ENCODE peak calls at places on chromosomes 16 and 17, in ten cellular contexts. Y, A, L, K, Z, J, W, I, T and F are unnamed samples.
A peak's percentile ranks its signal among the peaks of the same experiment; 100 is the strongest.

GRCh38 chr16:71807905-71808592 is 585 bp downstream of the AP1G1 start:
- DNase-seq in L (peak; percentile 31), Y (peak; percentile 20), I (peak; percentile 26), K (peak; percentile 21), A (no peak), W (no peak), Z (peak; percentile 9), J (peak; percentile 42), T (no peak), F (peak; percentile 62)

GRCh38 chr16:48907906-48908634 is 298.1 kb upstream of the N4BP1 start:
- DNase-seq in K (no peak), L (no peak), W (no peak), I (no peak), Y (no peak), Z (no peak), T (no peak), A (no peak), J (no peak), F (no peak)

GRCh38 chr17:73650147-73650546 is 5.9 kb upstream of the SDK2 start:
- DNase-seq in I (no peak), J (no peak), K (no peak), Z (peak; percentile 13), Y (no peak), L (no peak), A (no peak), T (no peak), W (no peak), F (no peak)

GRCh38 chr17:51751072-51751471 is 407.4 kb downstream of the CA10 start:
- DNase-seq in I (no peak), Y (no peak), L (no peak), A (no peak), Z (no peak), J (no peak), W (no peak), K (no peak), T (no peak), F (no peak)

GRCh38 chr17:29257756-29258155 is 11.1 kb downstream of the CRYBA1 start:
- DNase-seq in Y (no peak), A (no peak), K (peak; percentile 60), T (no peak), Z (no peak), I (no peak), L (no peak), W (no peak), J (no peak), F (no peak)

GRCh38 chr17:2935622-2936021 is 127.8 kb downstream of the OR1D5 start:
- DNase-seq in W (no peak), A (no peak), I (no peak), T (no peak), L (no peak), Y (no peak), J (no peak), K (peak; percentile 27), Z (no peak), F (no peak)

GRCh38 chr17:20089795-20090547 is 80.8 kb downstream of the SPECC1 start:
- DNase-seq in K (no peak), T (no peak), I (no peak), Y (no peak), A (no peak), W (no peak), L (no peak), Z (no peak), J (no peak), F (no peak)

GRCh38 chr17:56688151-56688550 is 94.7 kb downstream of the NOG start:
- DNase-seq in T (no peak), J (no peak), Z (no peak), K (no peak), I (no peak), Y (no peak), W (no peak), L (no peak), A (no peak), F (no peak)

GRCh38 chr16:85735225-85735722 is 15.6 kb downstream of the C16orf74 start:
- DNase-seq in Z (peak; percentile 54), I (no peak), W (peak; percentile 37), L (no peak), T (no peak), J (no peak), K (no peak), Y (no peak), A (no peak), F (no peak)

GRCh38 chr16:11308493-11309283 is 27.6 kb upstream of the PRM1 start:
- DNase-seq in K (no peak), Y (no peak), A (no peak), L (no peak), Z (no peak), I (no peak), T (no peak), W (no peak), J (no peak), F (no peak)

GRCh38 chr16:79370736-79371135 is 229.8 kb downstream of the MAF start:
- DNase-seq in Z (no peak), K (no peak), L (no peak), W (no peak), T (no peak), I (no peak), A (no peak), J (no peak), Y (no peak), F (no peak)

GRCh38 chr17:17303010-17303846 is at the start of gene NT5M:
- DNase-seq in A (peak; percentile 90), J (peak; percentile 79), Y (peak; percentile 83), I (peak; percentile 78), W (peak; percentile 77), T (no peak), K (peak; percentile 58), Z (peak; percentile 56), L (peak; percentile 69), F (peak; percentile 83)

GRCh38 chr17:7885357-7886226 is 3.0 kb upstream of the CHD3 start:
- DNase-seq in K (peak; percentile 14), J (peak; percentile 52), Z (peak; percentile 22), T (no peak), W (no peak), Y (peak; percentile 36), A (peak; percentile 81), I (peak; percentile 31), L (peak; percentile 41), F (peak; percentile 57)

GRCh38 chr17:28570716-28571254 is 539 bp downstream of the PIGS start:
- DNase-seq in T (no peak), Z (peak; percentile 36), Y (peak; percentile 25), A (no peak), K (no peak), L (no peak), W (no peak), I (peak; percentile 55), J (peak; percentile 47), F (peak; percentile 65)

GRCh38 chr16:10552998-10553491 is 27.4 kb downstream of the EMP2 start:
- DNase-seq in I (no peak), L (peak; percentile 72), Y (peak; percentile 64), W (no peak), A (peak; percentile 68), K (no peak), Z (peak; percentile 23), J (peak; percentile 36), T (no peak), F (peak; percentile 30)

GRCh38 chr16:20300312-20301097 is 26.8 kb downstream of the GP2 start:
- DNase-seq in Z (peak; percentile 2), J (peak; percentile 77), I (peak; percentile 47), K (peak; percentile 41), Y (peak; percentile 18), T (no peak), W (no peak), A (no peak), L (no peak), F (peak; percentile 66)

GRCh38 chr16:14284930-14285541 is 213.9 kb downstream of the MRTFB start:
- DNase-seq in Y (peak; percentile 54), Z (no peak), L (no peak), A (peak; percentile 86), K (no peak), T (no peak), W (no peak), J (peak; percentile 71), I (no peak), F (peak; percentile 74)

GRCh38 chr17:16304832-16305231 is 48.4 kb downstream of the CENPV start:
- DNase-seq in T (no peak), K (peak; percentile 56), W (no peak), J (no peak), Y (no peak), L (no peak), A (no peak), I (no peak), Z (no peak), F (no peak)

GRCh38 chr17:80604007-80604728 is 59.5 kb downstream of the RPTOR start:
- DNase-seq in Y (no peak), L (no peak), Z (no peak), W (no peak), I (no peak), K (no peak), T (no peak), J (no peak), A (no peak), F (no peak)
- H3K27me3 ChIP-seq in Y (no peaks in the 10 kb centered on the region), L (no peaks in the 10 kb centered on the region), Z (no peaks in the 10 kb centered on the region), W (no peaks in the 10 kb centered on the region), I (no peaks in the 10 kb centered on the region), K (no peaks in the 10 kb centered on the region), T (no peaks in the 10 kb centered on the region), J (no peaks in the 10 kb centered on the region), A (no peaks in the 10 kb centered on the region), F (no peaks in the 10 kb centered on the region)

GRCh38 chr16:66705790-66706505 is 9.4 kb upstream of the CMTM4 start:
- DNase-seq in Z (no peak), T (no peak), K (peak; percentile 44), L (peak; percentile 73), I (peak; percentile 57), A (peak; percentile 81), J (peak; percentile 38), W (no peak), Y (peak; percentile 72), F (peak; percentile 56)
- H3K27ac ChIP-seq in Z (no peak overlapping the region), T (peak overlapping the region; percentile 40), K (no peak overlapping the region), L (peak overlapping the region; percentile 82), I (peak overlapping the region; percentile 43), A (peak overlapping the region; percentile 53), J (peak overlapping the region; percentile 24), W (no peak overlapping the region), Y (peak overlapping the region; percentile 77), F (peak overlapping the region; percentile 37)

DNA sequence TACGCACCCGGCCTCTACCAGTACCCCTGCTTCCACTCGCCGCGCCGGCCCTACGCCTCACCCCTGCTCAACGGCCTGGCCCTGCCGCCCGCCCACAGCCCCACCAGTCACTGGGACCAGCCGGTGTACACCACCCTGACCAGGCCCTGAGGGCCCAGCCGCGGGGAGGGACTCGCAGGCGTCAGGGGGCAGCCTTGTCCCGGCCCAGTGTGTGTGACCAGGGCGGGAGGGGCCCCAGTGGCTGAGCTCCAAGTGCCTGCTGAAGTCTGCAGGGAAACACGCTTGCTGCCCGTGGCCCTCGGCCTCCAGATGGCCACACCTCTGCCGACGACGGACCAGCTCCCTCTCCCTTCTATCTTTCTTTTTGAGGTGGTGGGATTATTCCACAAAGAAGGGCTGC is 3.7 kb downstream of the SOX8 start:
- DNase-seq in Z (no peak), W (no peak), A (no peak), J (no peak), K (no peak), I (no peak), T (no peak), Y (no peak), L (no peak), F (no peak)
- TF ChIP-seq CTCF in Z (no peak), W (no peak), A (no peak), J (no peak), K (no peak), I (no peak), T (no peak), Y (no peak), L (no peak), F (no peak)

DNA sequence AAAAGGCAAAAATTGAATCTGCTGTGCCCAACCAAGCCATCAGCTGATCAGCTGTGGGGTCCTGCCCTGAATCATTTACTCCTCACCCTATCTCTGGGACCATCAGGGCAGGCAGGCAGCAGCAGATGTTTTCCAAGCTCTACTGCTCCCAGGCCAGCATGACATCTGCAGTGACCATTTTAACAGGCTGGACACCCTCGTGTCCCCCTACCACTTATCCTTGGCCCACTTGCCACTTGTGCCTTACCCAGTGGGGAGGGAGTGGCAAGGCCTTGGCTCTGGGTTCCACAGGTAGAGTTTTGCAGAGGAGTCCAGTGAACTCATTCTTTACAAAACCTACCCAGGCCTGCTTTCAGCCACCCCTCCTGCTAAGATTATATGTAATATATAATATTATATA is 12.0 kb upstream of the CA4 start:
- DNase-seq in T (no peak), Y (no peak), J (no peak), L (no peak), A (no peak), W (no peak), K (no peak), Z (no peak), I (no peak), F (peak; percentile 17)
- H3K27me3 ChIP-seq in T (peaks cover 31% of the 10 kb centered on the region), Y (peaks cover 55% of the 10 kb centered on the region), J (peaks cover 16% of the 10 kb centered on the region), L (peaks cover 19% of the 10 kb centered on the region), A (peaks cover 43% of the 10 kb centered on the region), W (peaks cover 39% of the 10 kb centered on the region), K (peaks cover 27% of the 10 kb centered on the region), Z (peaks cover 49% of the 10 kb centered on the region), I (peaks cover 17% of the 10 kb centered on the region), F (peaks cover 8% of the 10 kb centered on the region)